ENCODE peak calls at places on chromosomes 1 and 21, in four cellular contexts. R, W, S and G are unnamed samples.

GRCh38 chr1:220378571-220379302 is 106.5 kb upstream of the RAB3GAP2 start:
- DNase-seq in W (no peak), S (no peak), R (no peak), G (peak)

GRCh38 chr1:17752356-17752755 is 2.8 kb upstream of the ACTL8 start:
- DNase-seq in W (no peak), S (no peak), R (no peak), G (no peak)

GRCh38 chr1:88608139-88608943 is 75.7 kb upstream of the PKN2 start:
- DNase-seq in S (no peak), R (peak), W (peak), G (peak)

GRCh38 chr1:83813571-83813970 is 185.4 kb downstream of the TTLL7 start:
- DNase-seq in R (no peak), W (peak), S (no peak), G (no peak)

GRCh38 chr1:23784846-23785245 is 6.1 kb upstream of the LYPLA2 start:
- DNase-seq in W (no peak), S (no peak), R (no peak), G (no peak)

GRCh38 chr1:242189591-242189990 is 190.7 kb upstream of the MAP1LC3C start:
- DNase-seq in R (no peak), W (peak), S (no peak), G (no peak)

GRCh38 chr1:152053375-152053774 is 16.6 kb upstream of the S100A11 start:
- DNase-seq in S (no peak), W (no peak), R (no peak), G (no peak)

GRCh38 chr21:36647279-36648093 is 51.4 kb upstream of the SIM2 start:
- DNase-seq in S (no peak), W (no peak), R (no peak), G (peak)

GRCh38 chr1:199122532-199123311 is 483.9 kb downstream of the PTPRC start:
- DNase-seq in R (no peak), W (no peak), S (no peak), G (no peak)

GRCh38 chr1:51313268-51313852 is 17.0 kb downstream of the TTC39A start:
- DNase-seq in R (peak), W (peak), S (no peak), G (no peak)

GRCh38 chr21:35231115-35231514 is 182.0 kb upstream of the RUNX1 start:
- DNase-seq in S (no peak), R (no peak), W (no peak), G (no peak)

GRCh38 chr1:94927405-94928175 is 680 bp upstream of the CNN3 start:
- DNase-seq in W (peak), R (no peak), S (no peak), G (peak)

GRCh38 chr1:207962716-207963428 is 51.9 kb upstream of the CD34 start:
- DNase-seq in R (no peak), W (peak), S (no peak), G (no peak)

GRCh38 chr1:101128211-101128727 is 102.7 kb upstream of the DPH5 start:
- DNase-seq in W (no peak), R (peak), S (peak), G (peak)

GRCh38 chr21:34202553-34203332 is 129.4 kb downstream of the MRPS6 start:
- DNase-seq in W (peak), R (no peak), S (no peak), G (no peak)

GRCh38 chr1:215932558-215932957 is 365.5 kb downstream of the KCTD3 start:
- DNase-seq in W (peak), R (no peak), S (no peak), G (no peak)

GRCh38 chr1:208234721-208235120 is 9.5 kb downstream of the PLXNA2 start:
- DNase-seq in R (no peak), W (no peak), S (no peak), G (peak)

GRCh38 chr1:30911061-30911954 is 2.8 kb upstream of the SDC3 start:
- DNase-seq in S (no peak), R (peak), W (peak), G (peak)

GRCh38 chr1:214255509-214255908 is 25.4 kb upstream of the SMYD2 start:
- DNase-seq in W (no peak), S (no peak), R (no peak), G (no peak)

GRCh38 chr1:225460737-225461532 is 33.1 kb upstream of the LBR start:
- DNase-seq in S (no peak), R (no peak), W (peak), G (no peak)

GRCh38 chr1:10835423-10836421 is 39.3 kb upstream of the CASZ1 start:
- DNase-seq in S (no peak), R (peak), W (peak), G (peak)

GRCh38 chr1:216888721-216889120 is 165.5 kb upstream of the ESRRG start:
- DNase-seq in S (no peak), W (no peak), R (no peak), G (no peak)

GRCh38 chr1:9250586-9251381 is 16.2 kb downstream of the H6PD start:
- DNase-seq in S (no peak), W (no peak), R (no peak), G (peak)

GRCh38 chr21:39867198-39867650 is at the start of gene PCP4:
- DNase-seq in W (peak), S (no peak), R (peak), G (peak)

GRCh38 chr1:67439277-67440029 is 9.3 kb upstream of the SERBP1 start:
- DNase-seq in W (no peak), S (no peak), R (no peak), G (peak)

GRCh38 chr1:22804333-22804906 is 93.8 kb downstream of the EPHB2 start:
- DNase-seq in S (no peak), W (no peak), R (no peak), G (no peak)

GRCh38 chr1:96520542-96520941 is 201.0 kb upstream of the PTBP2 start:
- DNase-seq in W (no peak), S (no peak), R (no peak), G (no peak)

GRCh38 chr21:36245649-36246048 is 74.3 kb upstream of the MORC3 start:
- DNase-seq in S (no peak), R (no peak), W (no peak), G (no peak)

GRCh38 chr1:201925961-201926585 is 20.3 kb downstream of the LMOD1 start:
- DNase-seq in W (no peak), R (no peak), S (no peak), G (no peak)

GRCh38 chr1:169161512-169162194 is 55.2 kb downstream of the ATP1B1 start:
- DNase-seq in W (no peak), R (no peak), S (peak), G (peak)

GRCh38 chr1:81021134-81021533 is 779.6 kb upstream of the ADGRL2 start:
- DNase-seq in R (no peak), W (no peak), S (no peak), G (no peak)

GRCh38 chr1:206786212-206786886 is 14.1 kb upstream of the IL10 start:
- DNase-seq in R (no peak), W (no peak), S (no peak), G (no peak)

GRCh38 chr21:29423051-29423450 is 124.3 kb downstream of the BACH1 start:
- DNase-seq in R (no peak), W (no peak), S (no peak), G (no peak)

GRCh38 chr1:97745912-97746311 is 174.9 kb downstream of the DPYD start:
- DNase-seq in R (no peak), W (no peak), S (no peak), G (no peak)

GRCh38 chr21:41369915-41370839 is 8.3 kb downstream of the MX2 start:
- DNase-seq in W (no peak), R (no peak), S (peak), G (peak)
- H3K9ac ChIP-seq in W (no peak), R (no peak), S (peak), G (peak)

DNA sequence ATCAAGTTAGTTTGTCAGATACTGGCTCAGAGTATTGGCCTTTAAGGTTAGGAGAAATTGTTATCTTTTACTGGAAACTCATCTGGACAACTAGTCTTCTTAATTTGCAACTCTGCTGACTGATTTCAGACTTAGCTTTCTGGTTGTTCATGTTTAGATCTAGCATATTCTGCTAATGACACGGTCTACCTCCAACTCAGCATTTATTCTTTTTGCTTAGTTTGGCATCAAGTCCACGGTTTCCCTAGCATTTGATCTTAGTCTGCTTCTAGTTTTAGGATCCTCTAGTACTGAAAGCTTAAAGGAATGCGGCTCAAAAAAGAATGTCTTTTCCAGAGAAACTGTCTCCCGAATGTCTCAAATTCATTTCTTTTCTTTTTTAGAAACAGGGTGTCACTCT is 75.6 kb upstream of the SLFNL1 start:
- DNase-seq in S (no peak), W (no peak), R (no peak), G (no peak)
- TF ChIP-seq RFX5 in S (no peak), W (no peak), R (no peak), G (no peak)

GRCh38 chr1:204647805-204648153 is 37.8 kb downstream of the LRRN2 start:
- DNase-seq in S (no peak), R (no peak), W (no peak), G (no peak)
- TF ChIP-seq REST in S (no peak), R (no peak), W (no peak), G (no peak)

DNA sequence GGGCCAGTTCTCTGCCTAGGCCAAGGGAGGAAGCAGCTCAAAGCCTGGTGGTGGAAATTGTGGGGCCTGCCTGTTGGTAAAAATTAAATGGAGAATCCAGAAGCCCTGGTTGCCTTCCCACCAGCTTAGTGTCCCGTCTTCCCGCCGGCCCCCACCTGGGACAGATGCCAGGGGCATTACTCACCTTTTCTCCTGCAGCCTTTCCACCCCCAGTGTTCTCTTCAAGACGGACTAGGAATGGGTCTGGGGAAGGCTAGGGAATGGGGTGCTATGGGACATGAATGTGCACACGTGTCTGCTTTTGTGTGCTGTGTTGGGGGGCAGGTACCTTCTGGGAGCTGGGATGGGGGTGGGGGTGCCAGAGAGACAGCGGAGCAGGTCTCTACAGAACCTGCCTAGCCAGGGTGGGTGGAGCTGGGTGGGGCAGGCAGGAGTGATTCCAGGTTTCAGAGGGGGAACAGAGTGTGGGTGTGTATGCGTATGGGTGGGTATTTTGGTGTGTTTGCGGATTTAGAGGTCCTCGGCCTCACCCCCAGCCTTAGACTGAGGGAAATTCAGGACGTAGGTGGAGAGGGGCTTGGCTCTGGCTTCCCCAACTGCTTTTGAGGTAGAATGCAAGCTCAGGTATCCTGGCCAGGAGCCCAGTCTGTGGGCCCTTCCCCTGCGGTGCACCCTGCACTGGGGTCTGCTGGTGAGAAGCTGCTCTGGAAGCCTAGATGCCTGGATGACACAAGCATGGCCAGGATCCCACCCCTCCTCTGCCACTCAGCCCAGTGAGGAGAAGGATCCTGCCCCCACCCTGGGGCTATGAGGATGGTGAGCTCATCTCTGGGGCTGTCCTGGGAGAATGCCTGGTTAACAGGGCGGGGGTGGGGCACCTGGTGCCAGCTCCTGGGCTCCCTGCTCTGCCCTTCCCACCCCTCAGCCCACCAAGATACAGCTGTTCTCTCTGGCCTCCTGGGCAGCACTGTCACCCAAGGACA is 7.7 kb downstream of the VANGL2 start:
- DNase-seq in R (no peak), W (peak), S (no peak), G (no peak)
- H3K9ac ChIP-seq in R (peak), W (no peak), S (no peak), G (no peak)

GRCh38 chr21:45997205-45997494 is 15.6 kb downstream of the COL6A1 start:
- DNase-seq in R (no peak), W (no peak), S (no peak), G (no peak)
- TF ChIP-seq RFX5 in R (no peak), W (no peak), S (no peak), G (no peak)